ENCODE peak calls at places on chromosomes 6 and 20, in four cellular contexts. L is spleen, V is cardiac muscle cell, E is aorta. B is an unnamed sample. For H3K27me3 and H3K4me1, the result is how much of the 10 kb centered on the place peaks cover.

GRCh38 chr20:57717797-57718196 is 8.0 kb upstream of the PMEPA1 start:
- DNase-seq in E (no peak), V (no peak), L (no peak), B (no peak)

GRCh38 chr20:56519551-56519950 is 5.0 kb upstream of the FAM209A start:
- DNase-seq in E (no peak), V (no peak), L (peak), B (no peak)

GRCh38 chr20:33433465-33433864 is 10.1 kb downstream of the SNTA1 start:
- DNase-seq in V (no peak), L (no peak), E (peak), B (no peak)

GRCh38 chr6:114133816-114134215 is 162.9 kb upstream of the HDAC2 start:
- DNase-seq in L (no peak), E (no peak), V (no peak), B (no peak)

GRCh38 chr6:136820541-136820940 is 1.9 kb upstream of the PEX7 start:
- DNase-seq in E (no peak), V (no peak), L (no peak), B (no peak)

GRCh38 chr6:170289108-170289931 is 1.6 kb downstream of the DLL1 start:
- DNase-seq in E (no peak), L (peak), V (no peak), B (no peak)

GRCh38 chr6:133701633-133702331 is 187.1 kb upstream of the TCF21 start:
- DNase-seq in V (peak), E (no peak), L (no peak), B (peak)

GRCh38 chr6:152150196-152150595 is 342.7 kb downstream of the ESR1 start:
- DNase-seq in V (no peak), E (no peak), L (no peak), B (no peak)

GRCh38 chr20:1295276-1295930 is 29.3 kb downstream of the SNPH start:
- DNase-seq in L (no peak), E (no peak), V (no peak), B (no peak)

GRCh38 chr6:112251170-112251945 is 3.0 kb downstream of the LAMA4 start:
- DNase-seq in E (no peak), L (no peak), V (peak), B (peak)

GRCh38 chr20:38275815-38276550 is 15.4 kb upstream of the KIAA1755 start:
- DNase-seq in E (no peak), V (peak), L (no peak), B (no peak)

GRCh38 chr20:20734475-20734948 is 22.1 kb upstream of the RALGAPA2 start:
- DNase-seq in E (no peak), L (no peak), V (no peak), B (no peak)

GRCh38 chr6:18215436-18215835 is 48.9 kb downstream of the DEK start:
- DNase-seq in L (no peak), E (no peak), V (no peak), B (no peak)

GRCh38 chr20:42093542-42094440 is 475.6 kb upstream of the CHD6 start:
- DNase-seq in E (no peak), L (no peak), V (no peak), B (no peak)

GRCh38 chr6:23305325-23305943 is 736.1 kb downstream of the HDGFL1 start:
- DNase-seq in E (no peak), V (no peak), L (no peak), B (no peak)

GRCh38 chr20:53652090-53652858 is 58.6 kb upstream of the ZNF217 start:
- DNase-seq in V (no peak), E (no peak), L (no peak), B (no peak)

GRCh38 chr6:40520108-40520507 is 67.1 kb downstream of the LRFN2 start:
- DNase-seq in V (no peak), E (no peak), L (no peak), B (no peak)

GRCh38 chr6:10414766-10415592 is at the start of gene TFAP2A:
- DNase-seq in L (no peak), E (no peak), V (peak), B (no peak)

GRCh38 chr6:13436691-13437568 is 50.5 kb downstream of the GFOD1 start:
- DNase-seq in L (no peak), E (no peak), V (no peak), B (no peak)

GRCh38 chr6:28751963-28752350 is 171.8 kb downstream of the TRIM27 start:
- DNase-seq in V (no peak), L (no peak), E (no peak), B (no peak)

GRCh38 chr6:23269436-23269835 is 700.1 kb downstream of the HDGFL1 start:
- DNase-seq in L (no peak), V (peak), E (no peak), B (no peak)

GRCh38 chr6:112409311-112409710 is 62.2 kb downstream of the RFPL4B start:
- DNase-seq in L (no peak), E (no peak), V (no peak), B (no peak)

GRCh38 chr6:45327956-45328522 is at the start of gene RUNX2:
- DNase-seq in V (peak), E (no peak), L (no peak), B (no peak)

GRCh38 chr6:67683960-67684359 is 951.1 kb upstream of the ADGRB3 start:
- DNase-seq in V (peak), E (no peak), L (no peak), B (no peak)

GRCh38 chr20:431012-431904 is 23.2 kb downstream of the RBCK1 start:
- DNase-seq in V (peak), L (no peak), E (no peak), B (no peak)

GRCh38 chr6:43013020-43013842 is 515 bp downstream of the MEA1 start:
- DNase-seq in V (peak), E (no peak), L (no peak), B (no peak)

GRCh38 chr20:24823989-24824693 is 124.9 kb upstream of the CST7 start:
- DNase-seq in L (peak), V (no peak), E (no peak), B (no peak)

GRCh38 chr20:49821850-49822249 is 9.2 kb downstream of the SLC9A8 start:
- DNase-seq in V (peak), L (no peak), E (no peak), B (no peak)

GRCh38 chr6:132456700-132457143 is 55.4 kb upstream of the MOXD1 start:
- DNase-seq in E (no peak), L (no peak), V (peak), B (peak)

GRCh38 chr6:132202569-132202968 is 198.7 kb downstream of the MOXD1 start:
- DNase-seq in L (no peak), E (no peak), V (peak), B (no peak)

GRCh38 chr20:44837949-44838348 is 27.6 kb upstream of the RIMS4 start:
- DNase-seq in V (no peak), E (no peak), L (no peak), B (no peak)
- H3K27me3 ChIP-seq in V (under half), E (under half), L (under half), B (under half)

GRCh38 chr6:88964509-88964908 is 1.1 kb upstream of the RNGTT start:
- DNase-seq in L (no peak), E (no peak), V (no peak), B (no peak)
- H3K4me3 ChIP-seq in L (no peak), E (peak), V (peak), B (peak)

GRCh38 chr20:31684153-31685003 is 38.3 kb downstream of the BCL2L1 start:
- DNase-seq in L (peak), V (no peak), E (no peak), B (no peak)
- H3K4me1 ChIP-seq in L (under half), V (under half), E (under half), B (under half)

DNA sequence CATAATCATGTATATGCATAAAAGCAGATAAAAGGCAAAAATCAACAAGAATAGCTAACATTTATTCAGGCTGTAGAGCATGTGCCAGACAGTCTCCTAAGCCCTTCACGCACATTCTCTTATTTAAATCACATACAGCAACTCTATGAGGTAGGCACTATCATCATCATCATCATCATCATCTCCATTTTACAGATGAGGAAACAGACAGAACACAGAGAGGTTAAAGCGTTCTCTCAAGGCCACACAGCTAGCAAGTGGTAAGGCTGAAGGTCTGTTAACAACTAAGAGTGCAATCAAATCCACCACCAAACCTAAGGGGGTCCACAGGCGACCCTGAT is 857 bp upstream of the PLEKHG1 start:
- DNase-seq in V (no peak), L (no peak), E (no peak), B (no peak)
- H3K27me3 ChIP-seq in V (half or more), L (under half), E (under half), B (under half)

GRCh38 chr20:19211252-19211651 is 1.2 kb upstream of the SLC24A3 start:
- DNase-seq in E (no peak), L (no peak), V (no peak), B (no peak)

GRCh38 chr20:19213946-19214490 is 1.6 kb downstream of the SLC24A3 start:
- DNase-seq in V (no peak), L (no peak), E (no peak), B (no peak)

GRCh38 chr20:19210426-19211155 is 1.9 kb upstream of the SLC24A3 start:
- DNase-seq in L (no peak), V (peak), E (no peak), B (no peak)

GRCh38 chr20:19211661-19212523 is 550 bp upstream of the SLC24A3 start:
- DNase-seq in L (peak), V (peak), E (peak), B (peak)

GRCh38 chr20:19212524-19213502 is at the start of gene SLC24A3:
- DNase-seq in L (peak), V (peak), E (peak), B (peak)
- H3K4me3 ChIP-seq in L (peak), V (peak), E (peak), B (peak)

GRCh38 chr6:157223021-157223430 is 100.3 kb downstream of the TMEM242 start:
- DNase-seq in L (peak), E (no peak), V (no peak), B (no peak)
- H3K4me1 ChIP-seq in L (under half), E (under half), V (under half), B (under half)

DNA sequence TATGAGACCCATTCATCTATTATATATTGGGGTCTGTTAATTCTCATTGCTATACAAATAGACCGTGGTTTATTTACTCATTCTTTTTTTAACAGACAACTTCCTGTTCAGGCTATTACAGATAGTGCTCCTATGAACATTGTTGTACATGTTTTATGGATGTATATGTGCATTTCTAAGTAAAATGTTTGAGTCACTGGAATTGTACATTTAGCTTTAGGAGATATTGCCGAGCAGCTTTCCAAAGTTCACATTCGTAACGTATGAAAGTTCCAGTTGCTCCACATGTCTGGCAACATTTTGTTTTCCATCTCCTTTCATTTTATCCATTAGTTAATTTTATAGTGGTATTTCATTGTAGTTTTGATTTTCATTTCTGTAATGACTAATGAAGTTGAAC is 19.1 kb downstream of the SLC17A2 start:
- DNase-seq in V (no peak), E (no peak), L (no peak), B (no peak)
- H3K27me3 ChIP-seq in V (under half), E (under half), L (under half), B (under half)